ENCODE peak calls at places on chromosomes 4 and X, in eight cellular contexts. K, I, T, U, W, Y, G and S are unnamed samples.

GRCh38 chr4:152095701-152096070 is 334.9 kb upstream of the GATB start:
- DNase-seq in K (no peak), I (no peak), T (no peak), U (no peak), W (no peak), Y (no peak), G (peak), S (no peak)

GRCh38 chr4:128850252-128850651 is 40.8 kb downstream of the JADE1 start:
- DNase-seq in K (no peak), I (no peak), T (no peak), U (no peak), W (no peak), Y (no peak), G (no peak), S (no peak)

GRCh38 chr4:104382961-104383360 is 111.7 kb downstream of the CXXC4 start:
- DNase-seq in K (no peak), I (no peak), T (no peak), U (no peak), W (no peak), Y (no peak), G (no peak), S (no peak)

GRCh38 chrX:39689374-39690104 is 408.2 kb downstream of the BCOR start:
- DNase-seq in K (no peak), I (no peak), T (no peak), U (no peak), W (no peak), Y (no peak), G (no peak), S (no peak)

GRCh38 chr4:163755013-163755412 is 260.5 kb downstream of the TMA16 start:
- DNase-seq in K (peak), I (no peak), T (no peak), U (no peak), W (no peak), Y (peak), G (peak), S (no peak)

GRCh38 chr4:26226978-26227377 is 93.8 kb upstream of the RBPJ start:
- DNase-seq in K (no peak), I (no peak), T (no peak), U (no peak), W (no peak), Y (no peak), G (no peak), S (no peak)

GRCh38 chrX:115649461-115650063 is 88.6 kb downstream of the PLS3 start:
- DNase-seq in K (no peak), I (no peak), T (no peak), U (no peak), W (no peak), Y (no peak), G (no peak), S (no peak)

GRCh38 chr4:48939785-48940184 is 33.2 kb upstream of the OCIAD2 start:
- DNase-seq in K (no peak), I (no peak), T (no peak), U (no peak), W (peak), Y (peak), G (peak), S (no peak)

GRCh38 chr4:61531188-61531587 is 331.1 kb downstream of the ADGRL3 start:
- DNase-seq in K (no peak), I (no peak), T (no peak), U (no peak), W (no peak), Y (no peak), G (no peak), S (no peak)

GRCh38 chrX:110212299-110212698 is 105.6 kb downstream of the AMMECR1 start:
- DNase-seq in K (no peak), I (no peak), T (no peak), U (no peak), W (no peak), Y (no peak), G (peak), S (no peak)

GRCh38 chr4:25303578-25303977 is 9.0 kb upstream of the ZCCHC4 start:
- DNase-seq in K (no peak), I (no peak), T (no peak), U (no peak), W (no peak), Y (no peak), G (no peak), S (no peak)

GRCh38 chrX:110004210-110004609 is 1.3 kb downstream of the TMEM164 start:
- DNase-seq in K (no peak), I (peak), T (no peak), U (no peak), W (no peak), Y (no peak), G (no peak), S (no peak)

GRCh38 chr4:123699823-123700822 is 303.5 kb downstream of the SPRY1 start:
- DNase-seq in K (no peak), I (no peak), T (no peak), U (no peak), W (peak), Y (peak), G (peak), S (no peak)

GRCh38 chr4:113990886-113991285 is 11.4 kb upstream of the ARSJ start:
- DNase-seq in K (no peak), I (no peak), T (no peak), U (no peak), W (no peak), Y (no peak), G (no peak), S (no peak)

GRCh38 chr4:3767569-3768288 is 1.5 kb downstream of the ADRA2C start:
- DNase-seq in K (no peak), I (no peak), T (no peak), U (no peak), W (peak), Y (peak), G (no peak), S (no peak)

GRCh38 chr4:183541081-183542045 is 36.5 kb downstream of the ING2 start:
- DNase-seq in K (no peak), I (no peak), T (no peak), U (no peak), W (peak), Y (peak), G (peak), S (no peak)

GRCh38 chr4:158760866-158761265 is 8.0 kb upstream of the FNIP2 start:
- DNase-seq in K (no peak), I (no peak), T (no peak), U (no peak), W (no peak), Y (no peak), G (peak), S (no peak)

GRCh38 chr4:84952004-84952403 is 14.5 kb downstream of the WDFY3 start:
- DNase-seq in K (no peak), I (no peak), T (no peak), U (no peak), W (peak), Y (peak), G (peak), S (no peak)

GRCh38 chrX:145552643-145553042 is 265.0 kb upstream of the SLITRK2 start:
- DNase-seq in K (no peak), I (no peak), T (no peak), U (no peak), W (no peak), Y (peak), G (peak), S (no peak)

GRCh38 chr4:80540785-80541469 is 205.4 kb downstream of the CFAP299 start:
- DNase-seq in K (peak), I (no peak), T (no peak), U (no peak), W (no peak), Y (peak), G (peak), S (no peak)

GRCh38 chr4:168604496-168605373 is 107.9 kb downstream of the PALLD start:
- DNase-seq in K (no peak), I (no peak), T (no peak), U (no peak), W (peak), Y (peak), G (peak), S (no peak)

GRCh38 chr4:87092389-87093141 is 127.9 kb downstream of the KLHL8 start:
- DNase-seq in K (peak), I (peak), T (peak), U (no peak), W (peak), Y (peak), G (peak), S (no peak)

GRCh38 chr4:182876427-182876826 is 40.8 kb downstream of the DCTD start:
- DNase-seq in K (no peak), I (no peak), T (no peak), U (no peak), W (no peak), Y (no peak), G (no peak), S (no peak)

GRCh38 chr4:94826206-94826605 is 68.5 kb downstream of the BMPR1B start:
- DNase-seq in K (no peak), I (no peak), T (no peak), U (no peak), W (no peak), Y (no peak), G (no peak), S (no peak)

GRCh38 chr4:127403523-127404084 is 229.2 kb upstream of the INTU start:
- DNase-seq in K (no peak), I (no peak), T (no peak), U (no peak), W (no peak), Y (peak), G (no peak), S (no peak)

GRCh38 chr4:150402968-150403367 is 179.0 kb upstream of the MAB21L2 start:
- DNase-seq in K (peak), I (peak), T (no peak), U (no peak), W (no peak), Y (peak), G (no peak), S (no peak)

GRCh38 chr4:122423246-122423645 is 33.3 kb downstream of the IL2 start:
- DNase-seq in K (no peak), I (no peak), T (no peak), U (no peak), W (peak), Y (no peak), G (peak), S (no peak)

GRCh38 chr4:43816107-43816506 is 632.5 kb downstream of the KCTD8 start:
- DNase-seq in K (no peak), I (no peak), T (no peak), U (no peak), W (no peak), Y (peak), G (no peak), S (no peak)

GRCh38 chr4:106333186-106333585 is 16.8 kb downstream of the AIMP1 start:
- DNase-seq in K (no peak), I (no peak), T (no peak), U (no peak), W (no peak), Y (no peak), G (no peak), S (no peak)

GRCh38 chr4:121685257-121685656 is 11.5 kb downstream of the ANXA5 start:
- DNase-seq in K (no peak), I (no peak), T (no peak), U (no peak), W (peak), Y (no peak), G (no peak), S (no peak)

GRCh38 chr4:6123976-6124375 is 76.4 kb downstream of the JAKMIP1 start:
- DNase-seq in K (no peak), I (no peak), T (no peak), U (no peak), W (no peak), Y (no peak), G (no peak), S (no peak)

GRCh38 chr4:182189107-182189878 is 53.9 kb upstream of the TENM3 start:
- DNase-seq in K (no peak), I (no peak), T (no peak), U (no peak), W (peak), Y (peak), G (peak), S (no peak)

GRCh38 chrX:149120459-149120858 is 384.6 kb downstream of the IDS start:
- DNase-seq in K (no peak), I (no peak), T (no peak), U (no peak), W (no peak), Y (no peak), G (no peak), S (no peak)

GRCh38 chr4:123547167-123547817 is 150.7 kb downstream of the SPRY1 start:
- DNase-seq in K (no peak), I (peak), T (no peak), U (peak), W (no peak), Y (no peak), G (no peak), S (no peak)

GRCh38 chrX:15515931-15516330 is 15.3 kb downstream of the BMX start:
- DNase-seq in K (no peak), I (no peak), T (no peak), U (no peak), W (peak), Y (no peak), G (no peak), S (no peak)

GRCh38 chr4:145736241-145736831 is 56.4 kb downstream of the C4orf51 start:
- DNase-seq in K (no peak), I (peak), T (peak), U (no peak), W (peak), Y (peak), G (peak), S (no peak)

GRCh38 chrX:12113321-12113720 is 25.0 kb upstream of the FRMPD4 start:
- DNase-seq in K (no peak), I (no peak), T (no peak), U (no peak), W (no peak), Y (no peak), G (no peak), S (no peak)

GRCh38 chr4:181971411-181971810 is 271.8 kb upstream of the TENM3 start:
- DNase-seq in K (peak), I (no peak), T (no peak), U (no peak), W (no peak), Y (no peak), G (no peak), S (no peak)

GRCh38 chr4:16505726-16506125 is 279.5 kb upstream of the TAPT1 start:
- DNase-seq in K (no peak), I (no peak), T (no peak), U (no peak), W (peak), Y (no peak), G (peak), S (no peak)

GRCh38 chrX:88613338-88613737 is 133.7 kb upstream of the CPXCR1 start:
- DNase-seq in K (no peak), I (no peak), T (no peak), U (no peak), W (peak), Y (no peak), G (peak), S (no peak)
- TF ChIP-seq CTCF in K (peak), I (peak), T (no peak), U (peak), W (peak), Y (peak), G (peak), S (no peak)

DNA sequence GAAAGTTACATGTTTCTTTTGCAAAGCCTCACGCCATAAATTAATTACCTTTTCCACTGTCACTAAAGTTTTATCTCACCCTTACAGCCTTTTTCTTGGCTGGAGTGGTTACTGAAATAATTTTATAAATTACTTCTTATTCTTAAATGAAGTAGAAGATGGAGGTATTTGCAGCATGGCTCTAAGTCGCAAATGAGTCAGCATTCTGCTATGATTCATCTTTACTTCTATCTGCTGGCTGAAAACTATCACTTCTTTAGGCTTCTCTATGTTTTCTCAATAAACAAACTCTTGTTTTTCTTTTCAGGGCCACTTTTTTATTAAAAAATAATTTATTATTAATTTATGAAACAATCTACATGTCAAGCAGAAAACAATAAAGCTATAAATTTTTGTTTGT is 210.2 kb upstream of the GYPA start:
- DNase-seq in K (no peak), I (no peak), T (no peak), U (no peak), W (peak), Y (peak), G (peak), S (no peak)
- TF ChIP-seq CTCF in K (no peak), I (no peak), T (no peak), U (no peak), W (no peak), Y (no peak), G (no peak), S (no peak)

GRCh38 chr4:14800977-14801376 is 201.3 kb upstream of the CPEB2 start:
- DNase-seq in K (no peak), I (no peak), T (no peak), U (no peak), W (no peak), Y (no peak), G (no peak), S (no peak)
- TF ChIP-seq CTCF in K (no peak), I (no peak), T (no peak), U (no peak), W (no peak), Y (no peak), G (no peak), S (no peak)

GRCh38 chrX:57083143-57083542 is 38.2 kb downstream of the SPIN2B start:
- DNase-seq in K (no peak), I (no peak), T (no peak), U (no peak), W (no peak), Y (no peak), G (no peak), S (no peak)
- TF ChIP-seq CTCF in K (no peak), I (no peak), T (no peak), U (no peak), W (no peak), Y (no peak), G (no peak), S (no peak)

GRCh38 chrX:48539345-48540014 is at the start of gene TBC1D25:
- DNase-seq in K (peak), I (peak), T (peak), U (peak), W (peak), Y (peak), G (peak), S (peak)
- TF ChIP-seq CTCF in K (peak), I (peak), T (peak), U (peak), W (peak), Y (peak), G (no peak), S (no peak)

GRCh38 chrX:5113128-5113527 is 1115.5 kb downstream of the NLGN4X start:
- DNase-seq in K (peak), I (no peak), T (no peak), U (no peak), W (no peak), Y (peak), G (no peak), S (no peak)
- TF ChIP-seq CTCF in K (no peak), I (peak), T (peak), U (peak), W (no peak), Y (peak), G (no peak), S (no peak)